ENCODE peak calls at places on chromosomes 12 and 14, in five cellular contexts. V is HS-5, C is GM20000, R is A549, J is dermis microvascular lymphatic vessel endothelial cell. B is an unnamed sample.
A peak's percentile ranks its signal among the peaks of the same experiment; 100 is the strongest.

GRCh38 chr14:34874386-34875030 is 652 bp downstream of the BAZ1A start:
- DNase-seq in V (no peak), C (peak; percentile 75), R (peak; percentile 68), J (peak; percentile 56), B (peak; percentile 59)

GRCh38 chr12:67766370-67766769 is 117.8 kb downstream of the DYRK2 start:
- DNase-seq in V (peak; percentile 79), C (no peak), R (peak; percentile 42), J (peak; percentile 69), B (no peak)

GRCh38 chr12:6201199-6201608 is 1.0 kb downstream of the CD9 start:
- DNase-seq in V (no peak), C (no peak), R (peak; percentile 67), J (peak; percentile 57), B (no peak)

GRCh38 chr14:51860836-51861583 is 598 bp downstream of the GNG2 start:
- DNase-seq in V (no peak), C (no peak), R (no peak), J (no peak), B (no peak)

GRCh38 chr12:97026901-97027300 is 119.8 kb downstream of the NEDD1 start:
- DNase-seq in V (no peak), C (no peak), R (no peak), J (no peak), B (no peak)

GRCh38 chr12:90801776-90802175 is 153.2 kb downstream of the CCER1 start:
- DNase-seq in V (peak; percentile 80), C (no peak), R (no peak), J (peak; percentile 30), B (no peak)

GRCh38 chr12:26821212-26821701 is 11.7 kb downstream of the ITPR2 start:
- DNase-seq in V (no peak), C (no peak), R (no peak), J (peak; percentile 52), B (no peak)

GRCh38 chr14:50784683-50785505 is 46.1 kb downstream of the NIN start:
- DNase-seq in V (no peak), C (no peak), R (no peak), J (no peak), B (no peak)

GRCh38 chr12:106757623-106758348 is 16.7 kb upstream of the RIC8B start:
- DNase-seq in V (no peak), C (no peak), R (no peak), J (no peak), B (no peak)

GRCh38 chr14:55762595-55763232 is 182.7 kb downstream of the KTN1 start:
- DNase-seq in V (no peak), C (peak; percentile 24), R (no peak), J (no peak), B (no peak)

GRCh38 chr12:47068539-47068938 is 10.9 kb upstream of the PCED1B start:
- DNase-seq in V (no peak), C (no peak), R (no peak), J (no peak), B (no peak)

GRCh38 chr14:59308706-59309105 is 120.2 kb downstream of the DAAM1 start:
- DNase-seq in V (no peak), C (no peak), R (no peak), J (no peak), B (no peak)

GRCh38 chr12:6199531-6200265 is 502 bp upstream of the CD9 start:
- DNase-seq in V (no peak), C (peak; percentile 39), R (peak; percentile 51), J (peak; percentile 48), B (peak; percentile 70)

GRCh38 chr12:15538881-15539280 is 216.6 kb downstream of the PTPRO start:
- DNase-seq in V (no peak), C (no peak), R (no peak), J (no peak), B (no peak)

GRCh38 chr12:108724890-108725151 is 6.5 kb downstream of the CORO1C start:
- DNase-seq in V (no peak), C (no peak), R (no peak), J (no peak), B (no peak)

GRCh38 chr12:89236237-89236636 is 116.1 kb downstream of the DUSP6 start:
- DNase-seq in V (no peak), C (no peak), R (no peak), J (peak; percentile 82), B (no peak)

GRCh38 chr12:52686063-52686462 is 5.9 kb upstream of the KRT1 start:
- DNase-seq in V (no peak), C (no peak), R (no peak), J (no peak), B (no peak)

GRCh38 chr12:54006700-54007220 is 2.0 kb upstream of the HOXC8 start:
- DNase-seq in V (no peak), C (no peak), R (no peak), J (no peak), B (peak; percentile 74)

GRCh38 chr12:16626991-16627390 is 21.0 kb upstream of the LMO3 start:
- DNase-seq in V (no peak), C (no peak), R (no peak), J (no peak), B (no peak)

GRCh38 chr12:28631831-28632230 is 441.6 kb downstream of the CCDC91 start:
- DNase-seq in V (no peak), C (no peak), R (no peak), J (no peak), B (no peak)

GRCh38 chr12:104181313-104181712 is 34.3 kb upstream of the TXNRD1 start:
- DNase-seq in V (no peak), C (no peak), R (peak; percentile 63), J (peak; percentile 34), B (no peak)

B was measured in Caco-2.